ENCODE peak calls at places on chromosomes 6 and 20, in seven cellular contexts. Y is PC-3, N is cardiac muscle cell, Z is thoracic aorta, P is tibial nerve, J is breast epithelium, B is adrenal gland. V is an unnamed sample.

GRCh38 chr6:91098006-91098405 is 511.1 kb upstream of the MAP3K7 start:
- DNase-seq in Y (no peak), N (no peak), Z (no peak), P (no peak), J (no peak), B (no peak), V (no peak)

GRCh38 chr6:52566201-52566600 is 10.7 kb downstream of the TRAM2 start:
- DNase-seq in Y (no peak), N (no peak), Z (no peak), P (no peak), J (no peak), B (no peak), V (no peak)

GRCh38 chr20:35306931-35307517 is 14.8 kb upstream of the FAM83C start:
- DNase-seq in Y (peak; percentile 68), N (peak; percentile 83), Z (no peak), P (peak; percentile 28), J (no peak), B (peak; percentile 47), V (peak; percentile 60)

GRCh38 chr6:157083343-157083742 is 240.0 kb downstream of the TMEM242 start:
- DNase-seq in Y (no peak), N (no peak), Z (no peak), P (no peak), J (no peak), B (no peak), V (no peak)

GRCh38 chr20:2900845-2901592 is 27.7 kb downstream of the PTPRA start:
- DNase-seq in Y (no peak), N (peak; percentile 3), Z (no peak), P (no peak), J (no peak), B (no peak), V (no peak)

GRCh38 chr6:111555041-111555440 is 50.6 kb downstream of the TRAF3IP2 start:
- DNase-seq in Y (no peak), N (no peak), Z (no peak), P (peak; percentile 62), J (no peak), B (no peak), V (no peak)

GRCh38 chr6:131946404-131946991 is 4.7 kb downstream of the CCN2 start:
- DNase-seq in Y (no peak), N (no peak), Z (no peak), P (no peak), J (no peak), B (no peak), V (no peak)

GRCh38 chr6:83514877-83515466 is 2.6 kb downstream of the PRSS35 start:
- DNase-seq in Y (peak; percentile 85), N (peak; percentile 64), Z (no peak), P (peak; percentile 76), J (no peak), B (peak; percentile 36), V (no peak)

GRCh38 chr6:132495604-132496079 is 17.3 kb downstream of the STX7 start:
- DNase-seq in Y (no peak), N (no peak), Z (no peak), P (no peak), J (no peak), B (no peak), V (no peak)

GRCh38 chr6:15758631-15759215 is 95.9 kb upstream of the DTNBP1 start:
- DNase-seq in Y (no peak), N (no peak), Z (no peak), P (no peak), J (no peak), B (no peak), V (no peak)

GRCh38 chr6:168624540-168624939 is 183.6 kb downstream of the SMOC2 start:
- DNase-seq in Y (no peak), N (no peak), Z (no peak), P (no peak), J (no peak), B (no peak), V (no peak)

GRCh38 chr6:24910850-24911712 is 24.7 kb downstream of the RIPOR2 start:
- DNase-seq in Y (peak; percentile 37), N (peak; percentile 85), Z (no peak), P (peak; percentile 42), J (no peak), B (peak; percentile 53), V (peak; percentile 90)

GRCh38 chr6:128367437-128367836 is 153.0 kb downstream of the PTPRK start:
- DNase-seq in Y (peak; percentile 46), N (no peak), Z (no peak), P (no peak), J (no peak), B (no peak), V (no peak)

GRCh38 chr20:4973330-4974097 is 27.8 kb downstream of the SLC23A2 start:
- DNase-seq in Y (no peak), N (no peak), Z (no peak), P (peak; percentile 41), J (no peak), B (peak; percentile 94), V (peak; percentile 51)

GRCh38 chr6:71197770-71198169 is 90.8 kb upstream of the OGFRL1 start:
- DNase-seq in Y (peak; percentile 38), N (peak; percentile 2), Z (no peak), P (no peak), J (no peak), B (no peak), V (no peak)

GRCh38 chr6:106783631-106784566 is 154.5 kb downstream of the QRSL1 start:
- DNase-seq in Y (peak; percentile 62), N (no peak), Z (no peak), P (no peak), J (no peak), B (no peak), V (no peak)

GRCh38 chr20:35326732-35327073 is 34.5 kb upstream of the FAM83C start:
- DNase-seq in Y (no peak), N (no peak), Z (no peak), P (no peak), J (no peak), B (no peak), V (no peak)

GRCh38 chr6:128139519-128139918 is 238.7 kb upstream of the THEMIS start:
- DNase-seq in Y (peak; percentile 43), N (no peak), Z (no peak), P (no peak), J (no peak), B (no peak), V (no peak)

GRCh38 chr20:62716198-62716940 is 7.7 kb downstream of the NTSR1 start:
- DNase-seq in Y (no peak), N (no peak), Z (no peak), P (no peak), J (no peak), B (no peak), V (no peak)

GRCh38 chr20:64077876-64078551 is 1.3 kb downstream of the RGS19 start:
- DNase-seq in Y (no peak), N (no peak), Z (no peak), P (no peak), J (no peak), B (no peak), V (no peak)

GRCh38 chr20:4604580-4604979 is 117.1 kb upstream of the PRND start:
- DNase-seq in Y (no peak), N (no peak), Z (no peak), P (no peak), J (no peak), B (no peak), V (no peak)

GRCh38 chr6:2478200-2478599 is 232.8 kb upstream of the GMDS start:
- DNase-seq in Y (no peak), N (peak; percentile 37), Z (no peak), P (no peak), J (no peak), B (no peak), V (no peak)

DNA sequence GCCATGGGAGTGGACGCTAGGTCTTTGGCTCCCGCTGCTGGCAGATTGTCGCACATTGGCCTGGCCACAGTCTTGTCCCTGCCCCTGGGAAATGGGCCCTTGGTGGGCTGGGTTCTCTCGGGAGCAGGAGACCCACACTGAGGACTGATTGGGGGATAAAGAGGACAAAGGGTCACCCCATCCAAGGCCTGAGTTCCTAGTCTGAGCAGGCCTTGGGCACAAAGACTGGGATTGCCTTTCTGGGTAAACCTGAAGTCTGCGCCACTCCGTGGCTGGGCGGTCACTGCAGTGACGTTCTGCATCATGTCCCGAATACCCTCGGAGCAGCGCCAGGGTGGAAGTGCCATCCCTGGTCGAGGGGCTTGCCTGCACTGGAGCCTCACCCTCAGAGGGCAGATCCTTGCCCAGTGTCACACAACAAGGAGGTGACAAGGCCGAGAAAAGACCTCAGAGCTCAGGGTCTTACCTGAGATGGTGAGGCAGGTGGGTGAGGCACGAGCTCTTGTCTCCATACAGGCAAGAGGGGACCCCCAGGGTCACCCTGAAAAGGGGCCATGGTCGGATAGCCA is 36.1 kb upstream of the ZBP1 start:
- DNase-seq in Y (no peak), N (no peak), Z (peak; percentile 1), P (peak; percentile 4), J (peak; percentile 48), B (no peak), V (peak; percentile 42)
- H3K27ac ChIP-seq in Y (no peak overlapping the region), N (no peak overlapping the region), Z (no peak overlapping the region), P (peak overlapping the region; percentile 13), J (no peak overlapping the region), B (no peak overlapping the region), V (no peak overlapping the region)

DNA sequence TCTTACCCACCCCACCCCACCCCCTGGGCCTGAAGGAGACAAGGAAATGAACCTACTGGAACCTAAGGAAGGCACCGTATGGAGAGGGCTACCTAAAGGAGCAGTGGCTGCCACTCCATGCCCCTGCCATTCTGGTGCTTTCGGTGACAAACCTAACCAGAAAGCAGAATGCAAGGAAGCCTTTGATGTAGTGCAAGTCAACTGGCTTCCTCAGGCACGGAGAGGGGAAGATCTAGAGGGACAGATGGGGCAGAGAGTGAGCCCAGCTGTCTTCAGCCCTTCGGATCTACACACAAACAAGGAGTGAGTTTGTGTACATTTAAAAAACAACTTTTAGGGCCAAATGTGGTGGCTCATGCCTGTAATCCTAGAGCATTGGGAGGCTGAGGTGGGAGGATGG is 39.5 kb downstream of the PPP1R16B start:
- DNase-seq in Y (no peak), N (no peak), Z (no peak), P (no peak), J (no peak), B (no peak), V (no peak)
- H3K4me1 ChIP-seq in Y (no peaks in the 10 kb centered on the region), N (no peaks in the 10 kb centered on the region), Z (no peaks in the 10 kb centered on the region), P (no peaks in the 10 kb centered on the region), J (no peaks in the 10 kb centered on the region), B (no peaks in the 10 kb centered on the region), V (no peaks in the 10 kb centered on the region)

DNA sequence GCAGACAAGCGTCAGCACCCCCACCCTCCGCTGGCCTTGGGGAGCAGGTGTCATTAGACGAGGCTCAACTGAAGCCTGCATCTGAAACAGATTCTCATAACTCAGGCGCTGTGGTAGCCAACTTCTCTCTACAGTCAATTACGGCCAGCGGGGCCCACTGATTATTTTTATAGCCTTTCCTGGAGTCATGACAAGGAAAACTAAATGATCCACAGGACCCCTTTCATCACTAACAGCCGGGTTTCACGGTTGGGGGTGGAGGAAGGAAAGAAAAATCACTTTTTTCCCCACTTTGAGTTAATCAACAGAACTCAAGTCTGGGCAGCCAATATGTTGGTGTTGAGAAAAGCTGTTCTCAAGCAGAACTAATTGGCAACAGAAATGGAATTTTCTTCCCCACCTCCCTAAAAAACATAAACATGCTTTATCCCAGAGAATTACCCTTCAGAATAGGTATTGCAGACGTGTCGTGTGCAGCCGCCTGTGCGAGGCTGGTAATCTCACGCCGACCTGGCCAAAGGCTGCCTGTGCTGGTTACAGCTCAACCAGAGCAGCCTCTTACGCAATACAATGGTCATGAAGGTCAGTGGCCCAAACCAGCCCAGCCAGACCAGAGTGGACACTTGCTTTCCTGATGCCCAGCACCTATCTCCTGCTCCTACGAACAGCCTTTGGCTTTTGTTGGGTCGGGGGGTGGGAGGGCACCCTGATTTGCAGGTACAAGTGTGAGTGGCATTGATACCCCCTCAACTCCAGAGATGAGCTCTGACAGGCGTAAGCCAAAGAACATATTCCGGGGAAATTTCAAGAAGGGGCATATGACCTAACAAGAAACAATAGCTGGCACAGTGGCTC is 11.0 kb downstream of the RIPOR3 start:
- DNase-seq in Y (no peak), N (no peak), Z (no peak), P (peak; percentile 54), J (no peak), B (peak; percentile 63), V (peak; percentile 78)
- H3K4me3 ChIP-seq in Y (no peak overlapping the region), N (no peak overlapping the region), Z (no peak overlapping the region), P (no peak overlapping the region), J (no peak overlapping the region), B (no peak overlapping the region), V (no peak overlapping the region)

GRCh38 chr20:33503564-33503963 is 13.7 kb downstream of the CBFA2T2 start:
- DNase-seq in Y (no peak), N (no peak), Z (no peak), P (no peak), J (no peak), B (no peak), V (no peak)
- H3K27ac ChIP-seq in Y (no peak overlapping the region), N (no peak overlapping the region), Z (no peak overlapping the region), P (no peak overlapping the region), J (no peak overlapping the region), B (no peak overlapping the region), V (no peak overlapping the region)

V was measured in psoas muscle.